ENCODE peak calls at places on chromosomes 12 and 14, in four cellular contexts. Z is psoas muscle; V is HFF-Myc; B is CD8-positive, alpha-beta T cell. F is an unnamed sample.

GRCh38 chr12:26274441-26275312 is 79.3 kb downstream of the SSPN start:
- DNase-seq in V (peak), Z (peak), B (no peak), F (peak)

GRCh38 chr14:51228890-51229289 is 11.2 kb upstream of the TMX1 start:
- DNase-seq in B (no peak), Z (no peak), V (no peak), F (no peak)

GRCh38 chr14:76924363-76925151 is 98.3 kb downstream of the LRRC74A start:
- DNase-seq in Z (no peak), B (no peak), V (no peak), F (no peak)

GRCh38 chr14:60922050-60922449 is 58.8 kb downstream of the TRMT5 start:
- DNase-seq in B (no peak), V (peak), Z (no peak), F (peak)

GRCh38 chr12:31245822-31246469 is 80.0 kb downstream of the SINHCAF start:
- DNase-seq in V (no peak), Z (no peak), B (no peak), F (no peak)

GRCh38 chr14:100731846-100732765 is 5.4 kb downstream of the DLK1 start:
- DNase-seq in V (no peak), Z (no peak), B (no peak), F (no peak)

GRCh38 chr12:25958254-25959068 is at the start of gene RASSF8:
- DNase-seq in V (no peak), B (no peak), Z (peak), F (peak)

GRCh38 chr12:32390572-32391219 is 8.7 kb upstream of the FGD4 start:
- DNase-seq in B (no peak), V (no peak), Z (peak), F (peak)

GRCh38 chr14:23047751-23048693 is 6.0 kb downstream of the PSMB11 start:
- DNase-seq in V (no peak), Z (no peak), B (no peak), F (no peak)

GRCh38 chr14:94805726-94806288 is 35.9 kb upstream of the GSC start:
- DNase-seq in B (no peak), V (no peak), Z (no peak), F (peak)

GRCh38 chr12:18443768-18444437 is 182.6 kb downstream of the PIK3C2G start:
- DNase-seq in Z (no peak), B (no peak), V (no peak), F (no peak)

GRCh38 chr14:51006781-51007211 is 62.5 kb upstream of the PYGL start:
- DNase-seq in Z (peak), V (peak), B (no peak), F (peak)

GRCh38 chr12:22069851-22070250 is 23.8 kb downstream of the CMAS start:
- DNase-seq in V (no peak), Z (no peak), B (no peak), F (no peak)

GRCh38 chr12:41333988-41334387 is 145.9 kb downstream of the PDZRN4 start:
- DNase-seq in B (no peak), Z (no peak), V (no peak), F (no peak)

GRCh38 chr14:93005838-93006237 is 82.9 kb downstream of the CHGA start:
- DNase-seq in B (no peak), V (no peak), Z (no peak), F (no peak)

GRCh38 chr12:1773937-1774655 is 46.3 kb upstream of the LRTM2 start:
- DNase-seq in B (no peak), V (no peak), Z (no peak), F (peak)

GRCh38 chr14:91354979-91355685 is 62.5 kb downstream of the CCDC88C start:
- DNase-seq in B (no peak), Z (no peak), V (no peak), F (no peak)

GRCh38 chr14:50944647-50945413 is 547 bp upstream of the PYGL start:
- DNase-seq in Z (peak), B (no peak), V (no peak), F (peak)

GRCh38 chr12:64459388-64460024 is 7.6 kb downstream of the TBK1 start:
- DNase-seq in V (no peak), B (no peak), Z (no peak), F (peak)

GRCh38 chr14:61616524-61617185 is 78.7 kb upstream of the HIF1A start:
- DNase-seq in B (no peak), V (no peak), Z (no peak), F (peak)

GRCh38 chr12:101838628-101839323 is 8.0 kb upstream of the GNPTAB start:
- DNase-seq in B (no peak), V (no peak), Z (no peak), F (no peak)

GRCh38 chr14:104239185-104239775 is 100.9 kb downstream of the KIF26A start:
- DNase-seq in B (no peak), Z (no peak), V (no peak), F (no peak)

GRCh38 chr12:67354322-67354721 is 85.2 kb downstream of the CAND1 start:
- DNase-seq in B (no peak), V (no peak), Z (no peak), F (peak)

GRCh38 chr12:2335109-2335508 is 282.3 kb downstream of the CACNA1C start:
- DNase-seq in B (no peak), V (peak), Z (no peak), F (no peak)

GRCh38 chr12:58920102-58920955 is at the start of gene LRIG3:
- DNase-seq in Z (peak), V (no peak), B (no peak), F (peak)

GRCh38 chr14:26841361-26841760 is 243.5 kb upstream of the NOVA1 start:
- DNase-seq in V (no peak), Z (no peak), B (no peak), F (peak)

GRCh38 chr14:72262771-72263170 is 330.5 kb downstream of the RGS6 start:
- DNase-seq in B (no peak), Z (no peak), V (no peak), F (no peak)

GRCh38 chr12:132186857-132187620 is 42.8 kb downstream of the NOC4L start:
- DNase-seq in B (no peak), Z (no peak), V (no peak), F (no peak)

GRCh38 chr14:63956326-63956725 is 103.5 kb downstream of the SYNE2 start:
- DNase-seq in V (no peak), B (no peak), Z (no peak), F (peak)

GRCh38 chr12:109899783-109900751 is at the start of gene TCHP:
- DNase-seq in V (peak), Z (peak), B (peak), F (peak)
- TF ChIP-seq CTCF in V (peak), Z (peak), B (no peak), F (peak)

GRCh38 chr12:49231881-49232650 is 32.8 kb upstream of the TUBA1C start:
- DNase-seq in B (no peak), V (no peak), Z (no peak), F (peak)

GRCh38 chr12:49230810-49231209 is 34.1 kb upstream of the TUBA1C start:
- DNase-seq in B (no peak), Z (no peak), V (no peak), F (no peak)

GRCh38 chr12:49236423-49236822 is 28.5 kb upstream of the TUBA1C start:
- DNase-seq in V (no peak), B (no peak), Z (no peak), F (peak)

GRCh38 chr12:49232940-49233841 is 31.7 kb upstream of the TUBA1C start:
- DNase-seq in Z (peak), B (no peak), V (no peak), F (peak)

GRCh38 chr12:49233842-49234526 is 30.9 kb upstream of the TUBA1C start:
- DNase-seq in Z (peak), B (no peak), V (no peak), F (no peak)
- H3K4me3 ChIP-seq in Z (peak), B (peak), V (no peak), F (no peak)

DNA sequence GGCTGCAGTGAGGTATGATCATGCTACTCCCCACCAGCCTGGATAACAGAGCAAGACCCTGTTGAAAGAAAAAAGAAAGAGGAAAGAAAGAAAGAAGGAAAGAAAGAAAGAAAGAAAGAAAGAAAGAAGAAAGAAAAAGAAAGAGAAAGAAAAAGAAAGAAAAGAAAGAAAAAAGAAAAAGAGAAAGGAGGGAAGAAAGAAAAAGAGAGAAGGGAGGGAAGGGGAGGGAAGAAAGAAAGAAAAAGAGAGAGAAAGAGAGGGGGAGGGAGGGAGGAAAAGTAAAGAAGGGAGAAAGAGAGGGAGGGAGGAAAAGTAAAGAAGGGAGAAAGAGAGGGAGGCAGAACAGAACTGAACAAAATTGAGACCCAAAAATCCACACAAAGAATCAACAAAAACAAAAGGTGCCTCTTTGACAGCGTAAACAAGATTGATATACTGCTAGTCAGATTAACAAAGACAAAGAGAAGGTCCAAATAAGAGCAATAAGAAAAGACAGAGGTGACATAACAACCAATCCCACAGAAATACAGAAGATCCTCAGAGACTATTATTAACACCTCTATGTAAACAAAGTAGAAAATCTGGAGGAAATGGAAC is 293.9 kb upstream of the AMIGO2 start:
- DNase-seq in B (no peak), Z (no peak), V (no peak), F (no peak)
- TF ChIP-seq CTCF in B (peak), Z (no peak), V (no peak), F (no peak)

GRCh38 chr12:9864913-9865675 is 4.1 kb downstream of the CLEC2B start:
- DNase-seq in Z (no peak), B (no peak), V (no peak), F (no peak)
- H3K4me3 ChIP-seq in Z (peak), B (peak), V (no peak), F (no peak)

GRCh38 chr14:79352026-79352425 is 859.3 kb downstream of the DIO2 start:
- DNase-seq in Z (no peak), V (no peak), B (no peak), F (peak)
- TF ChIP-seq CTCF in Z (no peak), V (no peak), B (no peak), F (no peak)

DNA sequence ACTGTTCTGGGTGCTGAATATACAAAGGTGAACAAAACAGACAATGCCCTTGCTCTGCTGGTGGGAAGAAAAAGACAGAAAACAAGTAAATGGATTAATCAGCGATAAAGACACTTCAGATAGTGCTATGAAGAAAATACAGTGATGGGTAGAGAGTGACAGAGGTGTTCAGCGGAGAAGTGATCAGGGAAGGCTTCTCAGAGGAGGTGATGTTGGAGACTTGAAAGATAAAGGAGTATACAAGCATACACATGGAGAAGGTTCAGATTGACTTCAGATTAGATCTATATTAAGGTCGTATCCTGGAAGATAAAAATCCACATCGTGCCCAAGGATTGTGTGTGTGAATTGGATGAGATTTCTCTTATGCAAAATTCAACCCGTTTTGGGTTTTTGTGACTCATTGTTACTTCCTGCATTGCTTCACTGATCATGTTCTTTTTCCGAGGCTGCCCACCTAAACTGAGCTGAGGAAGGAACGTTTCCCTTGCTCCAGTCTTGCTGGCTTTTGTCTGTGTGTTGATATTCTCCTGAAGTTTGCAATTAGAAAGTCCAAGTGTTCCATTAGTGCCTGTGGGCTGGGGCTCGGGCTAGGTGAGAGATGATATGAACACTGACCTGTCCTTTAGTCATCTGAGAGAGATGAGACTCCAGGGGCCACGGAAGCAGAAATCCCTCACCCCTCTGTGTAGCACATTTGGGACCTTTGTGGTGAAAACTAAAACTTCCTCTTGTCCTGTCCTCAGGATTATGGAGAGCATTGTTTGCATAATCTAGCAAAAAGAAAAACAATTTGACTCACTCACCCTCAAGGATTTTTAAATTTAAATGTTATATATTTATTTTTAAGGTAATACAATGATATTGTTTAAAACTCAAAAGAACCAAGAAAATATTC is 27.6 kb downstream of the PLXNC1 start:
- DNase-seq in Z (no peak), B (no peak), V (no peak), F (peak)
- H3K4me3 ChIP-seq in Z (no peak), B (no peak), V (no peak), F (no peak)